ENCODE peak calls at places on chromosomes 4 and X, in seven cellular contexts. B, U, G, J, Z, T and K are unnamed samples.

GRCh38 chrX:25860322-25860721 is 277.8 kb upstream of the MAGEB18 start:
- DNase-seq in T (no peak), B (no peak), U (no peak), Z (no peak), J (no peak), G (no peak), K (no peak)

GRCh38 chrX:826448-826847 is 195.9 kb downstream of the SHOX start:
- DNase-seq in B (no peak), T (no peak), J (no peak), Z (no peak), G (no peak), U (no peak), K (no peak)

GRCh38 chrX:153766871-153767673 is 3.0 kb downstream of the PLXNB3 start:
- DNase-seq in G (no peak), U (no peak), Z (peak), B (no peak), T (no peak), J (no peak), K (peak)

GRCh38 chr4:173218411-173219125 is 50.0 kb downstream of the GALNT7 start:
- DNase-seq in U (no peak), Z (no peak), G (peak), T (no peak), J (no peak), B (no peak), K (no peak)

GRCh38 chr4:40858946-40859345 is 109.2 kb downstream of the NSUN7 start:
- DNase-seq in Z (no peak), G (no peak), B (no peak), U (no peak), J (no peak), T (no peak), K (no peak)

GRCh38 chrX:116246261-116246660 is 75.7 kb downstream of the AGTR2 start:
- DNase-seq in Z (no peak), G (peak), T (no peak), J (no peak), U (no peak), B (no peak), K (no peak)

GRCh38 chrX:51955200-51955599 is 61.8 kb downstream of the MAGED1 start:
- DNase-seq in T (peak), B (no peak), J (no peak), U (no peak), G (no peak), Z (no peak), K (no peak)

GRCh38 chr4:99413160-99413559 is 22.0 kb downstream of the ADH7 start:
- DNase-seq in B (no peak), Z (no peak), U (no peak), J (no peak), T (no peak), G (no peak), K (no peak)

GRCh38 chrX:24148535-24149345 is 789 bp upstream of the ZFX start:
- DNase-seq in U (peak), J (no peak), Z (peak), T (no peak), G (peak), B (no peak), K (peak)